ENCODE peak calls at places on chromosomes 16 and 17, in nine cellular contexts. J, L, D, F, R, S, H, T and W are unnamed samples.

GRCh38 chr16:66427036-66427446 is at the start of gene BEAN1:
- DNase-seq in L (peak), F (no peak), J (peak), T (no peak), S (no peak), R (no peak), D (peak), H (peak), W (peak)

GRCh38 chr16:14681115-14681514 is 13.0 kb downstream of the PLA2G10 start:
- DNase-seq in R (no peak), J (no peak), H (no peak), T (no peak), F (no peak), S (no peak), D (no peak), L (no peak), W (no peak)

GRCh38 chr17:73232587-73233373 is 28.9 kb downstream of the CPSF4L start:
- DNase-seq in H (peak), R (no peak), J (no peak), L (peak), D (peak), T (no peak), F (no peak), S (peak), W (peak)

GRCh38 chr17:30476726-30477082 is 504 bp upstream of the GOSR1 start:
- DNase-seq in T (no peak), R (no peak), H (peak), J (no peak), F (no peak), D (peak), S (no peak), L (no peak), W (peak)

GRCh38 chr17:8418471-8418870 is 17.2 kb upstream of the NDEL1 start:
- DNase-seq in L (no peak), H (no peak), J (no peak), R (no peak), S (no peak), D (no peak), T (no peak), F (no peak), W (no peak)

GRCh38 chr17:83200231-83200699 is 120.9 kb downstream of the METRNL start:
- DNase-seq in L (no peak), J (peak), F (no peak), R (no peak), S (no peak), T (peak), H (no peak), D (no peak), W (no peak)

GRCh38 chr16:68128577-68129305 is 43.6 kb downstream of the NFATC3 start:
- DNase-seq in R (no peak), J (peak), D (no peak), T (no peak), H (peak), L (no peak), F (no peak), S (peak), W (no peak)

GRCh38 chr16:82034981-82035612 is at the start of gene HSD17B2:
- DNase-seq in D (peak), H (peak), J (no peak), S (no peak), L (no peak), T (no peak), F (no peak), R (no peak), W (no peak)

GRCh38 chr16:86786338-86786737 is 208.0 kb downstream of the FOXL1 start:
- DNase-seq in H (no peak), J (no peak), L (no peak), D (no peak), T (no peak), F (no peak), S (no peak), R (no peak), W (no peak)

GRCh38 chr17:61334673-61335072 is 65.0 kb upstream of the TBX2 start:
- DNase-seq in J (no peak), H (no peak), D (no peak), L (no peak), F (no peak), T (no peak), R (no peak), S (no peak), W (no peak)

GRCh38 chr17:1422907-1423306 is 22.9 kb upstream of the YWHAE start:
- DNase-seq in R (peak), H (peak), S (peak), D (peak), J (no peak), F (no peak), T (peak), L (peak), W (no peak)

GRCh38 chr17:20173091-20173490 is 163.9 kb downstream of the SPECC1 start:
- DNase-seq in J (no peak), F (no peak), H (no peak), D (no peak), L (no peak), S (peak), T (no peak), R (no peak), W (no peak)

GRCh38 chr17:7220593-7221280 is 999 bp downstream of the ACADVL start:
- DNase-seq in J (peak), F (no peak), H (peak), R (no peak), L (peak), D (peak), T (no peak), S (peak), W (peak)

GRCh38 chr16:87077750-87078127 is 239.5 kb downstream of the C16orf95 start:
- DNase-seq in R (no peak), D (no peak), H (no peak), S (no peak), J (no peak), F (no peak), L (no peak), T (no peak), W (no peak)

GRCh38 chr17:59810894-59811153 is 81.9 kb downstream of the TUBD1 start:
- DNase-seq in T (peak), J (no peak), R (no peak), F (no peak), L (peak), S (no peak), D (no peak), H (peak), W (no peak)

GRCh38 chr17:60641126-60641525 is 36.5 kb upstream of the BCAS3 start:
- DNase-seq in F (no peak), D (no peak), H (no peak), L (no peak), J (no peak), S (no peak), T (peak), R (no peak), W (no peak)

GRCh38 chr17:43170140-43170765 is 761 bp upstream of the NBR1 start:
- DNase-seq in H (peak), T (peak), R (peak), L (peak), F (peak), J (peak), D (peak), S (peak), W (peak)